ENCODE peak calls at places on chromosomes 11 and 22, in five cellular contexts. One of them, this sample, is unnamed.
A peak's percentile ranks its signal among the peaks of the same experiment; 100 is the strongest.

GRCh38 chr11:10982695-10983492 is 125.0 kb upstream of the ZBED5 start:
- DNase-seq in LHCN-M2: no peak
- DNase-seq in SJSA1: no peak
- DNase-seq in NCI-H1417: peak; percentile 17
- DNase-seq in NAMALWA: no peak
- DNase-seq in this sample: peak; percentile 6

GRCh38 chr11:118911113-118911879 is 14.4 kb downstream of the BCL9L start:
- DNase-seq in LHCN-M2: no peak
- DNase-seq in SJSA1: peak; percentile 19
- DNase-seq in NCI-H1417: peak; percentile 46
- DNase-seq in NAMALWA: no peak
- DNase-seq in this sample: no peak

GRCh38 chr11:19938866-19939265 is 221.4 kb downstream of the DBX1 start:
- DNase-seq in LHCN-M2: no peak
- DNase-seq in SJSA1: no peak
- DNase-seq in NCI-H1417: peak; percentile 53
- DNase-seq in NAMALWA: no peak
- DNase-seq in this sample: no peak

GRCh38 chr22:24996420-24996952 is 44.0 kb downstream of the KIAA1671 start:
- DNase-seq in LHCN-M2: peak; percentile 57
- DNase-seq in SJSA1: peak; percentile 35
- DNase-seq in NCI-H1417: peak; percentile 52
- DNase-seq in NAMALWA: no peak
- DNase-seq in this sample: peak; percentile 48

GRCh38 chr22:25334091-25334490 is 114.7 kb downstream of the CRYBB2 start:
- DNase-seq in LHCN-M2: peak; percentile 39
- DNase-seq in SJSA1: no peak
- DNase-seq in NCI-H1417: no peak
- DNase-seq in NAMALWA: peak; percentile 68
- DNase-seq in this sample: peak; percentile 40

GRCh38 chr22:47379037-47379436 is 616.6 kb downstream of the TBC1D22A start:
- DNase-seq in LHCN-M2: no peak
- DNase-seq in SJSA1: no peak
- DNase-seq in NCI-H1417: no peak
- DNase-seq in NAMALWA: no peak
- DNase-seq in this sample: no peak

GRCh38 chr11:94184362-94184761 is 55.7 kb downstream of the PANX1 start:
- DNase-seq in LHCN-M2: no peak
- DNase-seq in SJSA1: no peak
- DNase-seq in NCI-H1417: no peak
- DNase-seq in NAMALWA: no peak
- DNase-seq in this sample: no peak

GRCh38 chr11:17395978-17396377 is 7.5 kb upstream of the KCNJ11 start:
- DNase-seq in LHCN-M2: no peak
- DNase-seq in SJSA1: no peak
- DNase-seq in NCI-H1417: no peak
- DNase-seq in NAMALWA: no peak
- DNase-seq in this sample: no peak

GRCh38 chr11:66910669-66911068 is 47.5 kb downstream of the PC start:
- DNase-seq in LHCN-M2: no peak
- DNase-seq in SJSA1: no peak
- DNase-seq in NCI-H1417: no peak
- DNase-seq in NAMALWA: no peak
- DNase-seq in this sample: no peak

GRCh38 chr11:10606536-10607208 is 38.2 kb upstream of the LYVE1 start:
- DNase-seq in LHCN-M2: peak; percentile 57
- DNase-seq in SJSA1: no peak
- DNase-seq in NCI-H1417: no peak
- DNase-seq in NAMALWA: peak; percentile 26
- DNase-seq in this sample: peak; percentile 71

GRCh38 chr22:28029201-28029948 is 110.3 kb upstream of the PITPNB start:
- DNase-seq in LHCN-M2: peak; percentile 51
- DNase-seq in SJSA1: no peak
- DNase-seq in NCI-H1417: peak; percentile 82
- DNase-seq in NAMALWA: no peak
- DNase-seq in this sample: peak; percentile 90

GRCh38 chr11:3021125-3021524 is 29.0 kb upstream of the NAP1L4 start:
- DNase-seq in LHCN-M2: peak; percentile 24
- DNase-seq in SJSA1: no peak
- DNase-seq in NCI-H1417: peak; percentile 6
- DNase-seq in NAMALWA: peak; percentile 55
- DNase-seq in this sample: peak; percentile 38

GRCh38 chr11:2305862-2306823 is 4.3 kb downstream of the TSPAN32 start:
- DNase-seq in LHCN-M2: no peak
- DNase-seq in SJSA1: peak; percentile 97
- DNase-seq in NCI-H1417: no peak
- DNase-seq in NAMALWA: peak; percentile 38
- DNase-seq in this sample: peak; percentile 91

GRCh38 chr11:65486570-65487466 is 12.0 kb upstream of the MALAT1 start:
- DNase-seq in LHCN-M2: no peak
- DNase-seq in SJSA1: no peak
- DNase-seq in NCI-H1417: no peak
- DNase-seq in NAMALWA: no peak
- DNase-seq in this sample: no peak

GRCh38 chr11:129324533-129325175 is 51.0 kb upstream of the BARX2 start:
- DNase-seq in LHCN-M2: no peak
- DNase-seq in SJSA1: no peak
- DNase-seq in NCI-H1417: peak; percentile 29
- DNase-seq in NAMALWA: no peak
- DNase-seq in this sample: no peak

GRCh38 chr11:109752212-109752825 is 330.3 kb downstream of the C11orf87 start:
- DNase-seq in LHCN-M2: no peak
- DNase-seq in SJSA1: no peak
- DNase-seq in NCI-H1417: no peak
- DNase-seq in NAMALWA: no peak
- DNase-seq in this sample: no peak

GRCh38 chr11:74682731-74683278 is 48.4 kb downstream of the CHRDL2 start:
- DNase-seq in LHCN-M2: no peak
- DNase-seq in SJSA1: no peak
- DNase-seq in NCI-H1417: no peak
- DNase-seq in NAMALWA: no peak
- DNase-seq in this sample: no peak

GRCh38 chr22:42938976-42939375 is 76.0 kb downstream of the PACSIN2 start:
- DNase-seq in LHCN-M2: no peak
- DNase-seq in SJSA1: no peak
- DNase-seq in NCI-H1417: no peak
- DNase-seq in NAMALWA: no peak
- DNase-seq in this sample: no peak

GRCh38 chr22:17281026-17281809 is 62.0 kb upstream of the ADA2 start:
- DNase-seq in LHCN-M2: no peak
- DNase-seq in SJSA1: no peak
- DNase-seq in NCI-H1417: no peak
- DNase-seq in NAMALWA: no peak
- DNase-seq in this sample: no peak

GRCh38 chr11:10938231-10938630 is 80.4 kb upstream of the ZBED5 start:
- DNase-seq in LHCN-M2: no peak
- DNase-seq in SJSA1: no peak
- DNase-seq in NCI-H1417: no peak
- DNase-seq in NAMALWA: no peak
- DNase-seq in this sample: no peak

GRCh38 chr11:76288166-76288978 is 82.1 kb upstream of the WNT11 start:
- DNase-seq in LHCN-M2: no peak
- DNase-seq in SJSA1: no peak
- DNase-seq in NCI-H1417: no peak
- DNase-seq in NAMALWA: no peak
- DNase-seq in this sample: no peak

GRCh38 chr11:5994791-5995190 is 8.0 kb upstream of the OR52L1 start:
- DNase-seq in LHCN-M2: no peak
- DNase-seq in SJSA1: no peak
- DNase-seq in NCI-H1417: no peak
- DNase-seq in NAMALWA: no peak
- DNase-seq in this sample: no peak

GRCh38 chr11:75582935-75583709 is 21.1 kb downstream of the SERPINH1 start:
- DNase-seq in LHCN-M2: peak; percentile 67
- DNase-seq in SJSA1: peak; percentile 50
- DNase-seq in NCI-H1417: peak; percentile 86
- DNase-seq in NAMALWA: peak; percentile 32
- DNase-seq in this sample: peak; percentile 61

GRCh38 chr22:49724893-49725489 is 102.7 kb downstream of the BRD1 start:
- DNase-seq in LHCN-M2: peak; percentile 18
- DNase-seq in SJSA1: peak; percentile 22
- DNase-seq in NCI-H1417: peak; percentile 39
- DNase-seq in NAMALWA: no peak
- DNase-seq in this sample: peak; percentile 37

GRCh38 chr11:45665206-45665932 is at the start of gene CHST1:
- DNase-seq in LHCN-M2: no peak
- DNase-seq in SJSA1: no peak
- DNase-seq in NCI-H1417: peak; percentile 72
- DNase-seq in NAMALWA: no peak
- DNase-seq in this sample: peak; percentile 32

GRCh38 chr11:77212314-77213007 is 84.4 kb downstream of the MYO7A start:
- DNase-seq in LHCN-M2: no peak
- DNase-seq in SJSA1: no peak
- DNase-seq in NCI-H1417: no peak
- DNase-seq in NAMALWA: no peak
- DNase-seq in this sample: no peak

GRCh38 chr11:69963533-69964246 is 114.4 kb upstream of the ANO1 start:
- DNase-seq in LHCN-M2: no peak
- DNase-seq in SJSA1: no peak
- DNase-seq in NCI-H1417: no peak
- DNase-seq in NAMALWA: no peak
- DNase-seq in this sample: no peak

GRCh38 chr11:72776117-72776843 is 17.6 kb downstream of the STARD10 start:
- DNase-seq in LHCN-M2: no peak
- DNase-seq in SJSA1: no peak
- DNase-seq in NCI-H1417: no peak
- DNase-seq in NAMALWA: no peak
- DNase-seq in this sample: no peak

GRCh38 chr11:16110862-16111261 is 245.5 kb downstream of the SOX6 start:
- DNase-seq in LHCN-M2: no peak
- DNase-seq in SJSA1: peak; percentile 40
- DNase-seq in NCI-H1417: no peak
- DNase-seq in NAMALWA: no peak
- DNase-seq in this sample: no peak

GRCh38 chr11:19187880-19188279 is 13.9 kb downstream of the CSRP3 start:
- DNase-seq in LHCN-M2: no peak
- DNase-seq in SJSA1: no peak
- DNase-seq in NCI-H1417: no peak
- DNase-seq in NAMALWA: no peak
- DNase-seq in this sample: no peak

This sample was measured in fibroblast of pulmonary artery.